ENCODE peak calls at places on chromosomes 1 and 21, in ten cellular contexts. I is A172; J is T-cell; O is progenitor cell of endocrine pancreas; T is epithelial cell of esophagus; K is ovary; U is aorta; Z is Caki2; W is skeletal muscle cell; G is CD4-positive, alpha-beta T cell. B is an unnamed sample.

GRCh38 chr1:55021965-55022546 is 17.3 kb upstream of the PCSK9 start:
- DNase-seq in I (peak; percentile 91), J (peak; percentile 48), O (peak; percentile 86), T (peak; percentile 93), K (peak; percentile 82), U (peak; percentile 86), Z (peak; percentile 86), W (peak; percentile 38), G (peak; percentile 42), B (peak; percentile 59)

GRCh38 chr1:65626003-65626402 is 166.7 kb upstream of the PDE4B start:
- DNase-seq in I (no peak), J (no peak), O (no peak), T (no peak), K (no peak), U (no peak), Z (no peak), W (no peak), G (no peak), B (no peak)

GRCh38 chr1:47941609-47942237 is 55.5 kb downstream of the TRABD2B start:
- DNase-seq in I (no peak), J (no peak), O (no peak), T (peak; percentile 86), K (no peak), U (no peak), Z (peak; percentile 81), W (no peak), G (no peak), B (no peak)

GRCh38 chr1:19831441-19831840 is 16.4 kb upstream of the RNF186 start:
- DNase-seq in I (no peak), J (no peak), O (no peak), T (no peak), K (no peak), U (no peak), Z (no peak), W (no peak), G (no peak), B (no peak)

GRCh38 chr21:27060190-27060589 is 93.3 kb upstream of the ADAMTS5 start:
- DNase-seq in I (no peak), J (no peak), O (no peak), T (peak; percentile 10), K (no peak), U (no peak), Z (no peak), W (peak; percentile 38), G (no peak), B (no peak)

GRCh38 chr1:26284597-26285351 is 4.9 kb downstream of the SH3BGRL3 start:
- DNase-seq in I (peak; percentile 91), J (peak; percentile 91), O (peak; percentile 47), T (peak; percentile 96), K (peak; percentile 59), U (peak; percentile 91), Z (peak; percentile 73), W (peak; percentile 80), G (peak; percentile 76), B (peak; percentile 87)

GRCh38 chr1:9293512-9294439 is 1.1 kb downstream of the SPSB1 start:
- DNase-seq in I (no peak), J (no peak), O (peak; percentile 34), T (peak; percentile 52), K (no peak), U (no peak), Z (peak; percentile 48), W (no peak), G (peak; percentile 25), B (peak; percentile 36)

GRCh38 chr1:29802181-29803068 is 566.1 kb downstream of the PTPRU start:
- DNase-seq in I (no peak), J (no peak), O (no peak), T (no peak), K (no peak), U (no peak), Z (no peak), W (no peak), G (no peak), B (no peak)

GRCh38 chr1:222071313-222071886 is 329.5 kb upstream of the DUSP10 start:
- DNase-seq in I (peak; percentile 57), J (no peak), O (no peak), T (no peak), K (no peak), U (no peak), Z (no peak), W (no peak), G (no peak), B (no peak)

GRCh38 chr1:168379110-168379860 is 98.6 kb downstream of the TBX19 start:
- DNase-seq in I (peak; percentile 52), J (no peak), O (no peak), T (peak; percentile 74), K (no peak), U (no peak), Z (no peak), W (no peak), G (no peak), B (no peak)

GRCh38 chr1:228197555-228198147 is 10.2 kb upstream of the OBSCN start:
- DNase-seq in I (no peak), J (no peak), O (no peak), T (no peak), K (peak; percentile 1), U (no peak), Z (no peak), W (no peak), G (no peak), B (no peak)

GRCh38 chr1:118185083-118185899 is at the start of gene SPAG17:
- DNase-seq in I (peak; percentile 3), J (no peak), O (peak; percentile 75), T (peak; percentile 72), K (peak; percentile 63), U (peak; percentile 64), Z (peak; percentile 93), W (peak; percentile 3), G (no peak), B (no peak)

GRCh38 chr1:231606712-231607111 is 19.9 kb upstream of the DISC1 start:
- DNase-seq in I (peak; percentile 40), J (no peak), O (no peak), T (peak; percentile 74), K (no peak), U (no peak), Z (no peak), W (no peak), G (no peak), B (no peak)

GRCh38 chr21:34592573-34592972 is 22.3 kb downstream of the RCAN1 start:
- DNase-seq in I (no peak), J (no peak), O (no peak), T (no peak), K (no peak), U (no peak), Z (no peak), W (no peak), G (no peak), B (no peak)

GRCh38 chr21:15857740-15858139 is 128.0 kb downstream of the USP25 start:
- DNase-seq in I (no peak), J (no peak), O (no peak), T (no peak), K (no peak), U (no peak), Z (no peak), W (no peak), G (no peak), B (no peak)

GRCh38 chr1:30444404-30444803 is 279.0 kb downstream of the MATN1 start:
- DNase-seq in I (no peak), J (no peak), O (no peak), T (no peak), K (no peak), U (no peak), Z (no peak), W (no peak), G (no peak), B (no peak)

GRCh38 chr1:100184536-100184935 is 6.5 kb upstream of the LRRC39 start:
- DNase-seq in I (no peak), J (no peak), O (no peak), T (no peak), K (no peak), U (no peak), Z (peak; percentile 28), W (no peak), G (no peak), B (no peak)

GRCh38 chr1:156295391-156295947 is at the start of gene GLMP:
- DNase-seq in I (peak; percentile 62), J (peak; percentile 53), O (no peak), T (peak; percentile 60), K (peak; percentile 78), U (peak; percentile 85), Z (peak; percentile 50), W (no peak), G (peak; percentile 36), B (peak; percentile 36)

GRCh38 chr1:42424201-42424600 is 31.6 kb downstream of the ZMYND12 start:
- DNase-seq in I (no peak), J (no peak), O (no peak), T (no peak), K (no peak), U (no peak), Z (no peak), W (no peak), G (no peak), B (no peak)

GRCh38 chr1:48333316-48333715 is 110.8 kb downstream of the SLC5A9 start:
- DNase-seq in I (no peak), J (no peak), O (no peak), T (no peak), K (no peak), U (no peak), Z (no peak), W (no peak), G (no peak), B (no peak)

GRCh38 chr1:18225236-18225904 is 117.8 kb downstream of the IGSF21 start:
- DNase-seq in I (no peak), J (no peak), O (no peak), T (no peak), K (no peak), U (no peak), Z (no peak), W (no peak), G (no peak), B (no peak)

GRCh38 chr1:156815307-156815826 is 1.3 kb downstream of the SH2D2A start:
- DNase-seq in I (peak; percentile 84), J (no peak), O (no peak), T (peak; percentile 60), K (no peak), U (no peak), Z (no peak), W (peak; percentile 89), G (no peak), B (no peak)

GRCh38 chr1:219085988-219086387 is 87.7 kb upstream of the LYPLAL1 start:
- DNase-seq in I (peak; percentile 45), J (no peak), O (no peak), T (no peak), K (no peak), U (no peak), Z (no peak), W (no peak), G (no peak), B (no peak)

GRCh38 chr1:70945266-70945665 is 102.3 kb downstream of the PTGER3 start:
- DNase-seq in I (no peak), J (no peak), O (no peak), T (no peak), K (no peak), U (no peak), Z (no peak), W (no peak), G (no peak), B (no peak)

GRCh38 chr1:15526021-15526489 is 593 bp upstream of the DNAJC16 start:
- DNase-seq in I (no peak), J (no peak), O (no peak), T (no peak), K (peak; percentile 63), U (no peak), Z (no peak), W (no peak), G (no peak), B (peak; percentile 21)

GRCh38 chr1:92797961-92798360 is 13.1 kb upstream of the EVI5 start:
- DNase-seq in I (no peak), J (no peak), O (no peak), T (no peak), K (no peak), U (no peak), Z (no peak), W (no peak), G (no peak), B (no peak)

GRCh38 chr1:23446644-23447310 is 22.2 kb upstream of the TCEA3 start:
- DNase-seq in I (no peak), J (no peak), O (no peak), T (peak; percentile 45), K (peak; percentile 25), U (no peak), Z (no peak), W (no peak), G (no peak), B (no peak)

GRCh38 chr1:232844791-232845190 is 39.6 kb downstream of the MAP10 start:
- DNase-seq in I (peak; percentile 86), J (no peak), O (no peak), T (peak; percentile 30), K (no peak), U (no peak), Z (peak; percentile 56), W (no peak), G (no peak), B (no peak)